ENCODE peak calls at places on chromosomes 1 and 21, in four cellular contexts. B is H9, S is mesendoderm, F is H1. H is an unnamed sample.

GRCh38 chr1:156870734-156871133 is 10.1 kb downstream of the NTRK1 start:
- DNase-seq in S (no peak), F (no peak), B (no peak), H (peak)

GRCh38 chr1:244761279-244761678 is 74.2 kb upstream of the COX20 start:
- DNase-seq in S (peak), B (no peak), F (no peak), H (no peak)

GRCh38 chr1:115168026-115168425 is 78.7 kb upstream of the TSPAN2 start:
- DNase-seq in S (no peak), B (no peak), F (no peak), H (no peak)

GRCh38 chr21:43958364-43959158 is 53.5 kb upstream of the TRAPPC10 start:
- DNase-seq in F (no peak), S (no peak), B (no peak), H (no peak)

GRCh38 chr1:11414921-11415538 is 63.9 kb upstream of the DISP3 start:
- DNase-seq in F (no peak), S (no peak), B (no peak), H (no peak)

GRCh38 chr21:33127154-33127893 is 57.4 kb downstream of the OLIG1 start:
- DNase-seq in S (peak), F (no peak), B (peak), H (peak)

GRCh38 chr21:28272272-28272992 is 720.2 kb downstream of the LTN1 start:
- DNase-seq in F (no peak), B (no peak), S (no peak), H (peak)

GRCh38 chr1:68339505-68339904 is 107.2 kb upstream of the WLS start:
- DNase-seq in B (no peak), S (no peak), F (no peak), H (peak)

GRCh38 chr1:8142955-8143629 is 117.0 kb upstream of the ERRFI1 start:
- DNase-seq in F (no peak), S (no peak), B (no peak), H (peak)

GRCh38 chr1:41317356-41317755 is 43.9 kb upstream of the FOXO6 start:
- DNase-seq in F (no peak), S (peak), B (no peak), H (no peak)

GRCh38 chr1:26387447-26387846 is 14.9 kb upstream of the ZNF683 start:
- DNase-seq in B (no peak), F (no peak), S (peak), H (peak)

GRCh38 chr1:162605225-162605927 is 26.9 kb upstream of the DDR2 start:
- DNase-seq in F (no peak), B (no peak), S (no peak), H (peak)

GRCh38 chr1:204652556-204652955 is 33.0 kb downstream of the LRRN2 start:
- DNase-seq in F (no peak), S (no peak), B (no peak), H (no peak)

GRCh38 chr1:107900083-107900945 is 64.7 kb downstream of the VAV3 start:
- DNase-seq in B (no peak), S (no peak), F (no peak), H (no peak)

GRCh38 chr1:103447471-103447870 is 78.0 kb upstream of the RNPC3 start:
- DNase-seq in S (no peak), F (no peak), B (no peak), H (no peak)

GRCh38 chr1:33347650-33347992 is 26.7 kb upstream of the A3GALT2 start:
- DNase-seq in F (no peak), B (no peak), S (no peak), H (no peak)

DNA sequence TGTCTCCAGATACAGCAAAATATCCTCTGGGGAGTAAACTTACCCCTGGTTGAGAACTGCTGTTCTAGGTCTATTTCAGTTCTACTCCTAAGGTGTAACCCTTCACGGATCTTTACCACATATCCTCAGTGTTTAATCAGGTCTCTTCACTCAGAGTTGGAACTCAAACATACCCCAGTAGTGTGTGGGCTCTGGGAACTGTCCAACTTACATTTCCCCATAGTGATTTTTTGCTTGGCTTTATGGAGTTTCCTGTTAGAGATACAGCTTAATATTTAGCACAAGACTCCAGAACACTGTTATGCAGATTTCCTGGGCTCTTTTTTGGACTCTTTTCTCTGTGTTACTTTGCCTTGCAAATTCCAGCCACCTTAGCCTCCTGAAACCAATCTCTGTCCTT is 26.7 kb upstream of the LIN9 start:
- DNase-seq in F (no peak), S (no peak), B (no peak), H (no peak)
- H3K23ac ChIP-seq in F (no peak), S (no peak), B (no peak), H (no peak)

DNA sequence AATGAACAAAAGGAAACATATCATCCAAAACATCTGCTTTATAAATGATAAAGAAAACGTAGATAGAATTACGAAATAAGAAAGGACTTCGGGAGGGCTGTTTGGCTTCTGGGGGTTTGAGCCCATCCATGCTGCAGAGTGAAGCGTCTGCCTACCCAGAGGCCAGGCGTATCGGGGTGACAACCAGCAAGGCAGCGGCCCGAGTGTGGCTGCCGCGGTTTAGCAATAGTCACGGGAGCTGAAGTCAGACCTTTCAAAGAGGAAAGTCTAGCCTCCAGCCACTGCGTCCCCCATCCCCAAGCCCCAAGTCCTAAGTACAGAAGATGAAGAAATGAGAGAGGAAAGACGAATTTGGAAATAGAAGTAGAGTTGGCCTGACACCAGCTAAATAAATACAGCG is 8.6 kb downstream of the SLC37A1 start:
- DNase-seq in F (no peak), B (no peak), S (no peak), H (no peak)
- H2BK120ac ChIP-seq in F (no peak), B (no peak), S (no peak), H (no peak)

DNA sequence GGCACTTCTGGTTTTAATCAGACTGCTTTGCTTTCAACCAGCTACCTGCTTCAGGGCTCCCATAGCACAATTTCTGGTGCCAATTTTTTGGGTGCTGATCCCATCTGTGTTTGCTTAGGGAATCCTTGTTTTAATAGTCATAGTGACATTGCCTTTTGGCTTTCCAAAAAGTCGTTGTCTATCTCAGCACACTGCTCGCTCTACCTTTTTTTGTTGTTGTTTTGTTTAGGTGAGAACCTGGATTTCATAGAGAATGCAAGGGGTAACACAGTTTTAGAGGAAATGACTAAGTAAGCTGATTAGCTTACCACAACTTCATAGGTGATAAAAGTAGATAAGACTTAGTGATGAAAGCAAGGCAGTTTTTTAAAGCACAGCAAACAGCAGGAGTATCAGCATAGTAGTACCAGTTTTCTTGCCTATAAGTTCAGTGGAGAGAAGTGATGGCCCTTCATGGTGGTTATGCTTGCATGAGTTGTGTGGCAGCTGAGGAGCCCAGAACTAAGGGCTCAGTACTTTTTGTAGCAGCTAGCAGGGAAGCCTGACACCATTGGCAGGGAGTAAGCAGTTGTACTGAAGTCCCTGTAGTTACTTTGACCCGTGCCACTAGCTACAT is 31.3 kb downstream of the NEK7 start:
- DNase-seq in S (peak), F (no peak), B (no peak), H (no peak)
- H3K4me2 ChIP-seq in S (no peak), F (no peak), B (no peak), H (no peak)

GRCh38 chr21:37061926-37062591 is 10.8 kb downstream of the PIGP start:
- DNase-seq in S (no peak), B (no peak), F (no peak), H (peak)

GRCh38 chr21:37062592-37062933 is 10.3 kb downstream of the PIGP start:
- DNase-seq in F (no peak), S (no peak), B (no peak), H (no peak)

GRCh38 chr21:37063433-37063832 is 9.4 kb downstream of the PIGP start:
- DNase-seq in S (no peak), B (no peak), F (no peak), H (no peak)

GRCh38 chr21:37065561-37066177 is 7.2 kb downstream of the PIGP start:
- DNase-seq in B (no peak), S (no peak), F (no peak), H (no peak)

GRCh38 chr21:37064841-37065240 is 8.0 kb downstream of the PIGP start:
- DNase-seq in S (no peak), F (no peak), B (no peak), H (no peak)
- H3K23ac ChIP-seq in S (no peak), F (no peak), B (no peak), H (no peak)

DNA sequence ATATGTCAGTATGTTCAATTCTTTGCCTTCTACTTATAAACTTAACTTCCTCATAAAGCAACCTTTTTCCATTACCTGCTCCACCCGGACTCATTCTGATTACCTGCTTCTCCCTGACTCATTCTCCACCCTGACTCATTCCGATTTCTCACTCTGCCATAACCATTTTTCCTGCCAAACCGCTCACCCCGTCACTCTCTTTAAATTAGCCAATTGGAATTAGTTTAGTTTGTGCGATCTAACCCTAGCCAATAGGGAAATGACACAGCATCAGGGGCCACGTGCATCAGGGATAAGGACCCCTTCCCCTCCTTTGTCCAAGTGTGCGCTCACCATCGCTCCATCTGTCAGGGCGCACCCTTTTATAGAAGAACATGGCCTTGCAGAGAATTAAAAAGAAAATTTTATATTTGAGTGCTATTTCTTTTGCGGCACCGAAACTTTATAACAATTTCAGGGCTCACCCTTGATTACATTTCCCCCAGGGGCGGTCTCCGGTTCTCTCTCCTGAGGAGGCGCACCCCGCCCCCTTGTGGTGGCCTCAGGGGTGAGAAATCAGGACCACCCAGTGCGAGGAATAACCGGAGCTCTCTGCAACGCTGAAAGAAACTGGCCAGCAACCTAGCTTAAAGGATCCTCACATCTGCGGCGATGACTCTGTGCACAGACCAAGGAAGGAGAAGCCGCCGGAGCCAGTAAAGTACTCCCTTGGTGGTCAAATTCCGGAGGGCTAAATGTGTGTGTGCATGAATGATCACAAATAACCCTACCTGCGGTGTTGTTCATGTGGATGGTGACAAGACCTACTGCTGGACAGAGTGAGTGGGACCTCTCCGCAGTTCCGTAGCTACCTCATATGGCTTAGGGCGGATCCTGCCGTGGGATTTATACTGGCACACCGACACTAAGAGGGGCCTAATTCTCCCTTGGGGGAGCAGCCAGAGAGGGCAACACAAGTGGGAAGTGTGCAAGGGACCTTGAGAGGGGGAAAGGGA is 30.3 kb upstream of the CBR3 start:
- DNase-seq in S (peak), B (peak), F (peak), H (peak)
- H2BK120ac ChIP-seq in S (no peak), B (no peak), F (no peak), H (no peak)

GRCh38 chr1:232422098-232422497 is 207.8 kb downstream of the SIPA1L2 start:
- DNase-seq in S (no peak), F (no peak), B (no peak), H (no peak)
- H3K4me2 ChIP-seq in S (no peak), F (no peak), B (no peak), H (no peak)

GRCh38 chr1:154220970-154221814 is 437 bp downstream of the UBAP2L start:
- DNase-seq in B (peak), S (peak), F (no peak), H (no peak)
- H3K23ac ChIP-seq in B (no peak), S (peak), F (no peak), H (no peak)

GRCh38 chr1:116417678-116418077 is 44.6 kb downstream of the ATP1A1 start:
- DNase-seq in B (no peak), F (no peak), S (no peak), H (no peak)
- H2BK120ac ChIP-seq in B (no peak), F (no peak), S (peak), H (no peak)